ENCODE peak calls at places on chromosomes 3 and 15, in four cellular contexts. S, W, C and Y are unnamed samples.

GRCh38 chr15:44537728-44538240 is 837 bp downstream of the EIF3J start:
- DNase-seq in W (peak; percentile 62), C (no peak), S (no peak), Y (no peak)

GRCh38 chr3:113148814-113149213 is 62.5 kb upstream of the BOC start:
- DNase-seq in W (peak; percentile 3), S (no peak), C (no peak), Y (no peak)

GRCh38 chr3:183330881-183331280 is 77.8 kb downstream of the B3GNT5 start:
- DNase-seq in S (peak; percentile 19), C (no peak), W (no peak), Y (no peak)

GRCh38 chr3:184538600-184539431 is 22.8 kb upstream of the EPHB3 start:
- DNase-seq in S (no peak), W (no peak), C (no peak), Y (no peak)

GRCh38 chr3:190012784-190013183 is 107.9 kb downstream of the P3H2 start:
- DNase-seq in C (no peak), W (no peak), S (no peak), Y (no peak)

GRCh38 chr3:52244061-52244628 is 1.4 kb upstream of the PPM1M start:
- DNase-seq in S (no peak), W (peak; percentile 51), C (no peak), Y (peak; percentile 22)

GRCh38 chr3:169390310-169390731 is 273.2 kb downstream of the MECOM start:
- DNase-seq in C (no peak), S (no peak), W (peak; percentile 95), Y (peak; percentile 10)

GRCh38 chr15:79994651-79995050 is 23.7 kb upstream of the BCL2A1 start:
- DNase-seq in S (no peak), W (peak; percentile 93), C (no peak), Y (no peak)

GRCh38 chr15:52717924-52718323 is 38.7 kb upstream of the ATOSA start:
- DNase-seq in S (no peak), W (no peak), C (no peak), Y (no peak)

GRCh38 chr15:100385300-100385699 is 43.5 kb upstream of the ADAMTS17 start:
- DNase-seq in S (no peak), W (no peak), C (no peak), Y (no peak)

GRCh38 chr15:63065262-63066234 is 23.0 kb downstream of the TPM1 start:
- DNase-seq in W (no peak), C (no peak), S (no peak), Y (no peak)

GRCh38 chr3:180329847-180330246 is 272.1 kb upstream of the TTC14 start:
- DNase-seq in W (no peak), S (no peak), C (no peak), Y (no peak)

GRCh38 chr3:144774897-144775296 is 803.3 kb downstream of the DIPK2A start:
- DNase-seq in C (no peak), W (peak; percentile 10), S (no peak), Y (no peak)

GRCh38 chr15:35458176-35458856 is 87.6 kb downstream of the DPH6 start:
- DNase-seq in C (no peak), W (no peak), S (no peak), Y (no peak)